ENCODE peak calls at places on chromosomes 7 and 10, in six cellular contexts. One of them, this sample, is unnamed.

GRCh38 chr7:52064493-52064892 is 747.9 kb upstream of the COBL start:
- DNase-seq in H9: no peak
- DNase-seq in CD4-positive, alpha-beta T cell: no peak
- DNase-seq in AG04449: no peak
- DNase-seq in uterus: no peak
- DNase-seq in mesothelial cell of epicardium: no peak
- DNase-seq in this sample: no peak

GRCh38 chr7:150969483-150969874 is 8.6 kb downstream of the KCNH2 start:
- DNase-seq in H9: no peak
- DNase-seq in CD4-positive, alpha-beta T cell: no peak
- DNase-seq in AG04449: no peak
- DNase-seq in uterus: no peak
- DNase-seq in mesothelial cell of epicardium: no peak
- DNase-seq in this sample: no peak

GRCh38 chr10:29022513-29022912 is 266.4 kb upstream of the LYZL1 start:
- DNase-seq in H9: no peak
- DNase-seq in CD4-positive, alpha-beta T cell: no peak
- DNase-seq in AG04449: no peak
- DNase-seq in uterus: no peak
- DNase-seq in mesothelial cell of epicardium: no peak
- DNase-seq in this sample: no peak

GRCh38 chr7:137717811-137718271 is 128.9 kb downstream of the DGKI start:
- DNase-seq in H9: peak; percentile 50
- DNase-seq in CD4-positive, alpha-beta T cell: no peak
- DNase-seq in AG04449: no peak
- DNase-seq in uterus: no peak
- DNase-seq in mesothelial cell of epicardium: no peak
- DNase-seq in this sample: no peak

GRCh38 chr10:11218395-11218794 is 200.7 kb downstream of the CELF2 start:
- DNase-seq in H9: no peak
- DNase-seq in CD4-positive, alpha-beta T cell: no peak
- DNase-seq in AG04449: no peak
- DNase-seq in uterus: no peak
- DNase-seq in mesothelial cell of epicardium: no peak
- DNase-seq in this sample: no peak

GRCh38 chr7:146503844-146504243 is 387.2 kb downstream of the CNTNAP2 start:
- DNase-seq in H9: no peak
- DNase-seq in CD4-positive, alpha-beta T cell: no peak
- DNase-seq in AG04449: no peak
- DNase-seq in uterus: no peak
- DNase-seq in mesothelial cell of epicardium: no peak
- DNase-seq in this sample: no peak

GRCh38 chr10:115093286-115093775 is at the start of gene ATRNL1:
- DNase-seq in H9: no peak
- DNase-seq in CD4-positive, alpha-beta T cell: no peak
- DNase-seq in AG04449: no peak
- DNase-seq in uterus: peak; percentile 46
- DNase-seq in mesothelial cell of epicardium: peak; percentile 46
- DNase-seq in this sample: peak; percentile 56

GRCh38 chr7:17988858-17989257 is 38.8 kb downstream of the PRPS1L1 start:
- DNase-seq in H9: peak; percentile 41
- DNase-seq in CD4-positive, alpha-beta T cell: no peak
- DNase-seq in AG04449: no peak
- DNase-seq in uterus: no peak
- DNase-seq in mesothelial cell of epicardium: no peak
- DNase-seq in this sample: no peak

GRCh38 chr7:34260282-34260681 is 354.9 kb downstream of the BMPER start:
- DNase-seq in H9: no peak
- DNase-seq in CD4-positive, alpha-beta T cell: no peak
- DNase-seq in AG04449: peak; percentile 93
- DNase-seq in uterus: no peak
- DNase-seq in mesothelial cell of epicardium: no peak
- DNase-seq in this sample: no peak

GRCh38 chr10:11357361-11357760 is 254.1 kb downstream of the USP6NL start:
- DNase-seq in H9: no peak
- DNase-seq in CD4-positive, alpha-beta T cell: no peak
- DNase-seq in AG04449: no peak
- DNase-seq in uterus: no peak
- DNase-seq in mesothelial cell of epicardium: no peak
- DNase-seq in this sample: no peak

GRCh38 chr10:21495686-21496284 is 29.7 kb downstream of the SKIDA1 start:
- DNase-seq in H9: peak; percentile 92
- DNase-seq in CD4-positive, alpha-beta T cell: peak; percentile 90
- DNase-seq in AG04449: no peak
- DNase-seq in uterus: peak; percentile 71
- DNase-seq in mesothelial cell of epicardium: peak; percentile 89
- DNase-seq in this sample: peak; percentile 97

GRCh38 chr7:322111-322671 is 32.2 kb downstream of the FOXL3 start:
- DNase-seq in H9: peak; percentile 85
- DNase-seq in CD4-positive, alpha-beta T cell: peak; percentile 88
- DNase-seq in AG04449: no peak
- DNase-seq in uterus: peak; percentile 46
- DNase-seq in mesothelial cell of epicardium: peak; percentile 81
- DNase-seq in this sample: peak; percentile 80

GRCh38 chr10:101354584-101355070 is 662 bp downstream of the BTRC start:
- DNase-seq in H9: no peak
- DNase-seq in CD4-positive, alpha-beta T cell: no peak
- DNase-seq in AG04449: no peak
- DNase-seq in uterus: no peak
- DNase-seq in mesothelial cell of epicardium: no peak
- DNase-seq in this sample: no peak

GRCh38 chr10:17179002-17179401 is 22.5 kb downstream of the TRDMT1 start:
- DNase-seq in H9: no peak
- DNase-seq in CD4-positive, alpha-beta T cell: no peak
- DNase-seq in AG04449: no peak
- DNase-seq in uterus: no peak
- DNase-seq in mesothelial cell of epicardium: no peak
- DNase-seq in this sample: no peak

GRCh38 chr10:118792501-118792900 is 37.7 kb upstream of the CACUL1 start:
- DNase-seq in H9: no peak
- DNase-seq in CD4-positive, alpha-beta T cell: no peak
- DNase-seq in AG04449: no peak
- DNase-seq in uterus: no peak
- DNase-seq in mesothelial cell of epicardium: no peak
- DNase-seq in this sample: no peak

GRCh38 chr7:105776068-105776790 is 100.2 kb downstream of the ATXN7L1 start:
- DNase-seq in H9: peak; percentile 96
- DNase-seq in CD4-positive, alpha-beta T cell: no peak
- DNase-seq in AG04449: peak; percentile 99
- DNase-seq in uterus: peak; percentile 65
- DNase-seq in mesothelial cell of epicardium: no peak
- DNase-seq in this sample: peak; percentile 53

GRCh38 chr10:78359641-78360091 is 326.0 kb downstream of the RPS24 start:
- DNase-seq in H9: no peak
- DNase-seq in CD4-positive, alpha-beta T cell: no peak
- DNase-seq in AG04449: no peak
- DNase-seq in uterus: peak; percentile 72
- DNase-seq in mesothelial cell of epicardium: no peak
- DNase-seq in this sample: no peak

GRCh38 chr7:46168671-46169383 is 247.8 kb upstream of the IGFBP3 start:
- DNase-seq in H9: no peak
- DNase-seq in CD4-positive, alpha-beta T cell: no peak
- DNase-seq in AG04449: no peak
- DNase-seq in uterus: no peak
- DNase-seq in mesothelial cell of epicardium: no peak
- DNase-seq in this sample: no peak

GRCh38 chr7:102927303-102927933 is 14.6 kb downstream of the LRRC17 start:
- DNase-seq in H9: no peak
- DNase-seq in CD4-positive, alpha-beta T cell: no peak
- DNase-seq in AG04449: no peak
- DNase-seq in uterus: no peak
- DNase-seq in mesothelial cell of epicardium: no peak
- DNase-seq in this sample: no peak

GRCh38 chr7:141416691-141417268 is 134.4 kb upstream of the AGK start:
- DNase-seq in H9: no peak
- DNase-seq in CD4-positive, alpha-beta T cell: no peak
- DNase-seq in AG04449: no peak
- DNase-seq in uterus: no peak
- DNase-seq in mesothelial cell of epicardium: no peak
- DNase-seq in this sample: no peak

GRCh38 chr10:92873029-92873428 is 24.7 kb downstream of the EXOC6 start:
- DNase-seq in H9: no peak
- DNase-seq in CD4-positive, alpha-beta T cell: no peak
- DNase-seq in AG04449: no peak
- DNase-seq in uterus: no peak
- DNase-seq in mesothelial cell of epicardium: no peak
- DNase-seq in this sample: no peak

GRCh38 chr10:93150289-93150688 is 76.6 kb downstream of the CYP26A1 start:
- DNase-seq in H9: no peak
- DNase-seq in CD4-positive, alpha-beta T cell: no peak
- DNase-seq in AG04449: no peak
- DNase-seq in uterus: no peak
- DNase-seq in mesothelial cell of epicardium: no peak
- DNase-seq in this sample: no peak

GRCh38 chr10:49000437-49001398 is 61.1 kb upstream of the LRRC18 start:
- DNase-seq in H9: no peak
- DNase-seq in CD4-positive, alpha-beta T cell: no peak
- DNase-seq in AG04449: no peak
- DNase-seq in uterus: no peak
- DNase-seq in mesothelial cell of epicardium: no peak
- DNase-seq in this sample: no peak

GRCh38 chr7:158672975-158673374 is 31.6 kb downstream of the NCAPG2 start:
- DNase-seq in H9: no peak
- DNase-seq in CD4-positive, alpha-beta T cell: no peak
- DNase-seq in AG04449: no peak
- DNase-seq in uterus: no peak
- DNase-seq in mesothelial cell of epicardium: no peak
- DNase-seq in this sample: no peak

DNA sequence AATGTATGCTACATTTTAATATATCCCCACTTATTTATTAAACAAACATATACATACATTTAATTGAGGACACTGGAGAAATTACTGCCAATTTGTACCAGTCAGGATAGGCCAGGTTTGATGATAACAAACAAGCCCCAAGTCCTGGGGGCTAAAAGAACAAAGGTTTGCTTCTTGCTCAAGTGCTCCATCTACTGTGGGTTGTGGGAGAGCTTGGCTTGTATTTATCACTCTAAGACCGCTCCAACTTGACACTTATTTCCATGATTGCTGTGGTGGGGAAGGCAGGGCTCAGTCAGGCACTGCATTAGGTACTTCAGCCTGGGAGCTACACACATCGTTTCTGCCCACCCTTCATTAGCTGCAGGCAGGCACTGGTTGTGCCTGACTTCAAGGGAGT is 136.6 kb upstream of the ZNF32 start:
- DNase-seq in H9: no peak
- DNase-seq in CD4-positive, alpha-beta T cell: no peak
- DNase-seq in AG04449: no peak
- DNase-seq in uterus: no peak
- DNase-seq in mesothelial cell of epicardium: no peak
- DNase-seq in this sample: no peak
- TF ChIP-seq CTCF in H9: peak; percentile 52
- TF ChIP-seq CTCF in CD4-positive, alpha-beta T cell: no peak
- TF ChIP-seq CTCF in AG04449: no peak
- TF ChIP-seq CTCF in uterus: no peak
- TF ChIP-seq CTCF in mesothelial cell of epicardium: no peak
- TF ChIP-seq CTCF in this sample: no peak

DNA sequence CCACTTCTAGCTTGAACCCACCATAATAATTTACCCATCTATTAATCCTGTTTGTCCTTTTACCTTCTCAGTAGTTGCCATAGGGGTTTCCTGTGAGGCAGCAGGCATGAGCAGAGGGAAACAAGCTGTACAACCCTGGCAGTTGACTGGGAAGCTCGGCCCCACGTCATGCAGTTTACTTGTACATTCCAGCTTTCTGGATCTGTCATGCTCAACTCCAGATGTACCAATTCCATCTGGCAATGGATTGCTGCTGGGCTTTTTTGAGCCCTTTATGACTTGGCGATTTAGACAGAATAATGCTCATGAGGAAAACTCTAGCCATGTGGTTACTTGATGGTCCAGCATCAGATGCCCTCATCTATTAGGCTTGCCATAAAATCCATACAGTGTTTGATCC is 112.5 kb downstream of the GNAI1 start:
- DNase-seq in H9: no peak
- DNase-seq in CD4-positive, alpha-beta T cell: no peak
- DNase-seq in AG04449: no peak
- DNase-seq in uterus: no peak
- DNase-seq in mesothelial cell of epicardium: no peak
- DNase-seq in this sample: no peak
- TF ChIP-seq CTCF in H9: no peak
- TF ChIP-seq CTCF in CD4-positive, alpha-beta T cell: no peak
- TF ChIP-seq CTCF in AG04449: no peak
- TF ChIP-seq CTCF in uterus: no peak
- TF ChIP-seq CTCF in mesothelial cell of epicardium: no peak
- TF ChIP-seq CTCF in this sample: no peak

GRCh38 chr10:5523796-5524574 is 776 bp upstream of the CALML3 start:
- DNase-seq in H9: peak; percentile 17
- DNase-seq in CD4-positive, alpha-beta T cell: no peak
- DNase-seq in AG04449: no peak
- DNase-seq in uterus: no peak
- DNase-seq in mesothelial cell of epicardium: peak; percentile 2
- DNase-seq in this sample: no peak
- TF ChIP-seq CTCF in H9: no peak
- TF ChIP-seq CTCF in CD4-positive, alpha-beta T cell: no peak
- TF ChIP-seq CTCF in AG04449: no peak
- TF ChIP-seq CTCF in uterus: no peak
- TF ChIP-seq CTCF in mesothelial cell of epicardium: no peak
- TF ChIP-seq CTCF in this sample: no peak

GRCh38 chr10:124698560-124699470 is 45.4 kb downstream of the FAM53B start:
- DNase-seq in H9: no peak
- DNase-seq in CD4-positive, alpha-beta T cell: no peak
- DNase-seq in AG04449: no peak
- DNase-seq in uterus: no peak
- DNase-seq in mesothelial cell of epicardium: no peak
- DNase-seq in this sample: no peak
- TF ChIP-seq CTCF in H9: no peak
- TF ChIP-seq CTCF in CD4-positive, alpha-beta T cell: no peak
- TF ChIP-seq CTCF in AG04449: no peak
- TF ChIP-seq CTCF in uterus: no peak
- TF ChIP-seq CTCF in mesothelial cell of epicardium: no peak
- TF ChIP-seq CTCF in this sample: no peak

GRCh38 chr7:4226166-4226857 is 455.8 kb upstream of the FOXK1 start:
- DNase-seq in H9: peak; percentile 74
- DNase-seq in CD4-positive, alpha-beta T cell: no peak
- DNase-seq in AG04449: no peak
- DNase-seq in uterus: no peak
- DNase-seq in mesothelial cell of epicardium: no peak
- DNase-seq in this sample: no peak
- TF ChIP-seq CTCF in H9: peak; percentile 77
- TF ChIP-seq CTCF in CD4-positive, alpha-beta T cell: no peak
- TF ChIP-seq CTCF in AG04449: no peak
- TF ChIP-seq CTCF in uterus: no peak
- TF ChIP-seq CTCF in mesothelial cell of epicardium: no peak
- TF ChIP-seq CTCF in this sample: peak; percentile 16

GRCh38 chr10:105062881-105063280 is 421.8 kb downstream of the SORCS3 start:
- DNase-seq in H9: no peak
- DNase-seq in CD4-positive, alpha-beta T cell: no peak
- DNase-seq in AG04449: no peak
- DNase-seq in uterus: no peak
- DNase-seq in mesothelial cell of epicardium: no peak
- DNase-seq in this sample: no peak

GRCh38 chr10:105068497-105068896 is 427.4 kb downstream of the SORCS3 start:
- DNase-seq in H9: no peak
- DNase-seq in CD4-positive, alpha-beta T cell: no peak
- DNase-seq in AG04449: peak; percentile 12
- DNase-seq in uterus: no peak
- DNase-seq in mesothelial cell of epicardium: no peak
- DNase-seq in this sample: no peak

GRCh38 chr10:105063796-105064195 is 422.7 kb downstream of the SORCS3 start:
- DNase-seq in H9: peak; percentile 71
- DNase-seq in CD4-positive, alpha-beta T cell: no peak
- DNase-seq in AG04449: no peak
- DNase-seq in uterus: no peak
- DNase-seq in mesothelial cell of epicardium: no peak
- DNase-seq in this sample: peak; percentile 33
- TF ChIP-seq CTCF in H9: peak; percentile 94
- TF ChIP-seq CTCF in CD4-positive, alpha-beta T cell: no peak
- TF ChIP-seq CTCF in AG04449: peak; percentile 62
- TF ChIP-seq CTCF in uterus: no peak
- TF ChIP-seq CTCF in mesothelial cell of epicardium: no peak
- TF ChIP-seq CTCF in this sample: peak; percentile 77

GRCh38 chr7:12211054-12212050 is at the start of gene TMEM106B:
- DNase-seq in H9: peak; percentile 96
- DNase-seq in CD4-positive, alpha-beta T cell: peak; percentile 97
- DNase-seq in AG04449: peak; percentile 63
- DNase-seq in uterus: peak; percentile 96
- DNase-seq in mesothelial cell of epicardium: peak; percentile 96
- DNase-seq in this sample: peak; percentile 91
- TF ChIP-seq CTCF in H9: peak; percentile 34
- TF ChIP-seq CTCF in CD4-positive, alpha-beta T cell: peak; percentile 59
- TF ChIP-seq CTCF in AG04449: no peak
- TF ChIP-seq CTCF in uterus: peak; percentile 3
- TF ChIP-seq CTCF in mesothelial cell of epicardium: no peak
- TF ChIP-seq CTCF in this sample: peak; percentile 32